ENCODE peak calls at places on chromosomes 12 and 14, in seven cellular contexts. H is NCI-H1436, D is AG20443, S is cardiac muscle cell, L is EL, T is NAMALWA, B is sciatic nerve. Y is an unnamed sample.

GRCh38 chr12:83805137-83805818 is 1107.3 kb downstream of the SLC6A15 start:
- DNase-seq in S (no peak), H (no peak), B (no peak), D (no peak), T (no peak), L (no peak), Y (no peak)

GRCh38 chr14:102208741-102209140 is 69.0 kb downstream of the WDR20 start:
- DNase-seq in B (peak), S (no peak), H (no peak), L (no peak), T (no peak), D (no peak), Y (no peak)

GRCh38 chr12:27431185-27431584 is 15.4 kb upstream of the SMCO2 start:
- DNase-seq in T (no peak), S (no peak), D (no peak), B (no peak), L (no peak), H (no peak), Y (no peak)

GRCh38 chr12:110635055-110635454 is 21.1 kb downstream of the TCTN1 start:
- DNase-seq in S (no peak), H (no peak), B (no peak), L (no peak), T (no peak), D (no peak), Y (no peak)

GRCh38 chr12:38775457-38775856 is 129.9 kb downstream of the CPNE8 start:
- DNase-seq in B (no peak), D (no peak), H (no peak), T (no peak), L (no peak), S (no peak), Y (no peak)

GRCh38 chr14:94005324-94005723 is 8.2 kb downstream of the CCDC197 start:
- DNase-seq in L (no peak), T (peak), S (no peak), H (no peak), D (no peak), B (no peak), Y (no peak)

GRCh38 chr12:16605666-16606116 is 271 bp downstream of the LMO3 start:
- DNase-seq in H (peak), D (peak), S (peak), B (no peak), T (no peak), L (no peak), Y (peak)

GRCh38 chr14:95402612-95403011 is 82.9 kb upstream of the CLMN start:
- DNase-seq in H (no peak), T (no peak), L (no peak), B (no peak), S (no peak), D (no peak), Y (no peak)

GRCh38 chr12:110688446-110689001 is 391 bp downstream of the HVCN1 start:
- DNase-seq in D (peak), S (no peak), T (no peak), L (no peak), B (no peak), H (no peak), Y (no peak)

GRCh38 chr12:27914956-27915355 is 57.6 kb downstream of the PTHLH start:
- DNase-seq in S (no peak), B (no peak), T (no peak), L (no peak), H (no peak), D (no peak), Y (no peak)

GRCh38 chr12:100955139-100955538 is 160.6 kb downstream of the ANO4 start:
- DNase-seq in T (no peak), B (no peak), S (peak), D (peak), L (peak), H (no peak), Y (peak)

GRCh38 chr14:41022932-41023331 is 583.7 kb upstream of the LRFN5 start:
- DNase-seq in D (no peak), S (no peak), L (no peak), B (no peak), T (no peak), H (no peak), Y (no peak)

GRCh38 chr12:40691913-40692616 is at the start of gene CNTN1:
- DNase-seq in B (peak), T (peak), S (peak), L (peak), H (peak), D (peak), Y (peak)

GRCh38 chr14:73758392-73759182 is 44.4 kb upstream of the PNMA1 start:
- DNase-seq in S (peak), T (peak), L (peak), B (peak), H (peak), D (peak), Y (peak)

GRCh38 chr14:26621807-26622560 is 24.2 kb upstream of the NOVA1 start:
- DNase-seq in S (no peak), T (no peak), D (no peak), L (no peak), B (no peak), H (no peak), Y (no peak)

GRCh38 chr12:117968826-117969659 is at the start of gene KSR2:
- DNase-seq in L (peak), B (no peak), D (peak), T (peak), H (peak), S (peak), Y (peak)

GRCh38 chr12:132475304-132476037 is 14.5 kb upstream of the FBRSL1 start:
- DNase-seq in T (peak), D (no peak), B (no peak), L (no peak), S (no peak), H (no peak), Y (no peak)

GRCh38 chr14:65229431-65230286 is 127.3 kb upstream of the MAX start:
- DNase-seq in L (peak), B (peak), T (no peak), S (peak), D (peak), H (peak), Y (peak)

GRCh38 chr12:92439397-92439779 is 263.4 kb upstream of the PLEKHG7 start:
- DNase-seq in D (peak), H (no peak), T (no peak), L (peak), S (no peak), B (no peak), Y (peak)

GRCh38 chr12:52575256-52575655 is 1.6 kb upstream of the KRT74 start:
- DNase-seq in B (peak), D (no peak), S (no peak), H (no peak), T (no peak), L (no peak), Y (no peak)

GRCh38 chr12:47731723-47732122 is 6.4 kb upstream of the ENDOU start:
- DNase-seq in S (no peak), D (no peak), B (no peak), H (no peak), L (no peak), T (no peak), Y (no peak)

GRCh38 chr14:91996951-91997371 is 42.9 kb downstream of the TRIP11 start:
- DNase-seq in H (peak), D (peak), B (no peak), L (peak), T (peak), S (peak), Y (peak)

GRCh38 chr12:42556917-42557316 is 32.6 kb downstream of the PRICKLE1 start:
- DNase-seq in H (no peak), T (no peak), B (no peak), S (no peak), D (no peak), L (no peak), Y (no peak)

GRCh38 chr12:31265722-31266121 is 60.2 kb downstream of the SINHCAF start:
- DNase-seq in L (no peak), S (peak), H (no peak), T (no peak), B (no peak), D (no peak), Y (no peak)

GRCh38 chr12:25872137-25872536 is 86.3 kb upstream of the RASSF8 start:
- DNase-seq in S (no peak), B (no peak), L (no peak), T (no peak), H (no peak), D (no peak), Y (no peak)

GRCh38 chr12:49357099-49357678 is 10.1 kb upstream of the SPATS2 start:
- DNase-seq in L (peak), B (no peak), S (no peak), T (peak), D (peak), H (no peak), Y (no peak)

GRCh38 chr12:98544741-98545140 is 29.4 kb downstream of the TMPO start:
- DNase-seq in H (no peak), L (peak), D (no peak), T (no peak), B (no peak), S (no peak), Y (no peak)

GRCh38 chr14:105881021-105881930 is 354.9 kb downstream of the TMEM121 start:
- DNase-seq in H (no peak), B (peak), S (no peak), T (no peak), L (no peak), D (no peak), Y (no peak)

GRCh38 chr14:51014086-51014485 is 69.8 kb upstream of the PYGL start:
- DNase-seq in L (peak), D (peak), T (no peak), B (no peak), H (no peak), S (no peak), Y (peak)

GRCh38 chr14:67963960-67964359 is 144.4 kb downstream of the RAD51B start:
- DNase-seq in L (no peak), T (no peak), B (no peak), S (no peak), D (no peak), H (no peak), Y (no peak)

GRCh38 chr14:71803539-71804260 is 128.5 kb upstream of the RGS6 start:
- DNase-seq in S (no peak), T (no peak), L (peak), D (no peak), B (no peak), H (no peak), Y (peak)

GRCh38 chr12:3061129-3061857 is 15.9 kb upstream of the TSPAN9 start:
- DNase-seq in S (no peak), D (peak), H (no peak), B (no peak), L (peak), T (no peak), Y (peak)

GRCh38 chr12:45557020-45557419 is 172.5 kb upstream of the ARID2 start:
- DNase-seq in D (no peak), S (no peak), L (no peak), B (no peak), T (no peak), H (no peak), Y (no peak)

GRCh38 chr12:110320548-110320947 is 39.5 kb downstream of the ATP2A2 start:
- DNase-seq in S (no peak), B (no peak), D (no peak), H (no peak), L (no peak), T (no peak), Y (no peak)

GRCh38 chr14:68977137-68977740 is 1.9 kb downstream of the ACTN1 start:
- DNase-seq in T (no peak), H (no peak), D (no peak), L (no peak), S (peak), B (no peak), Y (no peak)

GRCh38 chr12:47828967-47829482 is 9.3 kb upstream of the HDAC7 start:
- DNase-seq in B (peak), T (no peak), H (no peak), D (peak), L (peak), S (peak), Y (peak)

GRCh38 chr12:56014205-56014604 is 6.6 kb upstream of the IKZF4 start:
- DNase-seq in H (no peak), D (no peak), T (no peak), S (no peak), B (no peak), L (no peak), Y (no peak)

GRCh38 chr12:129605666-129606065 is 298.2 kb downstream of the TMEM132D start:
- DNase-seq in B (no peak), H (no peak), S (no peak), D (no peak), L (no peak), T (no peak), Y (no peak)

GRCh38 chr14:67446371-67447032 is 34.5 kb upstream of the PLEK2 start:
- DNase-seq in D (no peak), S (no peak), L (no peak), H (no peak), T (no peak), B (no peak), Y (no peak)

Y was measured in Daoy.